ENCODE peak calls at places on chromosome 6, in eight cellular contexts. Q, Y, H, P, X, S, Z and D are unnamed samples. For H3K9me3, the result is how much of the 10 kb centered on the place peaks cover.

GRCh38 chr6:126550323-126550722 is 210.4 kb downstream of the CENPW start:
- DNase-seq in Q (no peak), Y (no peak), H (no peak), P (no peak), X (no peak), S (no peak), Z (no peak), D (no peak)

GRCh38 chr6:121437861-121438651 is 2.6 kb downstream of the GJA1 start:
- DNase-seq in Q (peak), Y (peak), H (no peak), P (peak), X (no peak), S (no peak), Z (peak), D (no peak)

GRCh38 chr6:142886431-142887170 is 58.4 kb downstream of the HIVEP2 start:
- DNase-seq in Q (peak), Y (no peak), H (no peak), P (no peak), X (no peak), S (no peak), Z (no peak), D (no peak)

GRCh38 chr6:103672169-103672568 is 1187.5 kb downstream of the HACE1 start:
- DNase-seq in Q (peak), Y (no peak), H (no peak), P (no peak), X (no peak), S (no peak), Z (no peak), D (no peak)

GRCh38 chr6:79334674-79335073 is 100.2 kb upstream of the HMGN3 start:
- DNase-seq in Q (no peak), Y (no peak), H (no peak), P (no peak), X (no peak), S (no peak), Z (no peak), D (no peak)

GRCh38 chr6:75600694-75601265 is 900 bp upstream of the SENP6 start:
- DNase-seq in Q (no peak), Y (no peak), H (no peak), P (no peak), X (no peak), S (no peak), Z (no peak), D (no peak)

GRCh38 chr6:48757661-48758060 is 646.7 kb upstream of the PTCHD4 start:
- DNase-seq in Q (peak), Y (no peak), H (no peak), P (no peak), X (no peak), S (no peak), Z (no peak), D (no peak)

GRCh38 chr6:22614541-22614940 is 45.2 kb downstream of the HDGFL1 start:
- DNase-seq in Q (no peak), Y (no peak), H (no peak), P (no peak), X (no peak), S (no peak), Z (no peak), D (no peak)

GRCh38 chr6:169428532-169428931 is 174.9 kb upstream of the THBS2 start:
- DNase-seq in Q (peak), Y (no peak), H (no peak), P (no peak), X (no peak), S (no peak), Z (no peak), D (no peak)

GRCh38 chr6:82492134-82492533 is 128.5 kb downstream of the TPBG start:
- DNase-seq in Q (no peak), Y (no peak), H (no peak), P (no peak), X (no peak), S (no peak), Z (no peak), D (no peak)

GRCh38 chr6:163188746-163189145 is 225.8 kb upstream of the QKI start:
- DNase-seq in Q (peak), Y (no peak), H (no peak), P (no peak), X (no peak), S (no peak), Z (no peak), D (no peak)

GRCh38 chr6:17986656-17987575 is 519 bp downstream of the KIF13A start:
- DNase-seq in Q (peak), Y (peak), H (peak), P (peak), X (peak), S (peak), Z (peak), D (peak)

GRCh38 chr6:159062965-159063364 is 18.2 kb upstream of the TAGAP start:
- DNase-seq in Q (no peak), Y (no peak), H (no peak), P (no peak), X (no peak), S (no peak), Z (no peak), D (no peak)

GRCh38 chr6:29474996-29475395 is 12.8 kb downstream of the MAS1L start:
- DNase-seq in Q (no peak), Y (no peak), H (no peak), P (no peak), X (no peak), S (no peak), Z (no peak), D (no peak)

GRCh38 chr6:72704979-72705378 is 83.1 kb downstream of the KCNQ5 start:
- DNase-seq in Q (no peak), Y (no peak), H (no peak), P (no peak), X (no peak), S (no peak), Z (no peak), D (no peak)

GRCh38 chr6:44072959-44073611 is 54.2 kb downstream of the MRPL14 start:
- DNase-seq in Q (peak), Y (peak), H (peak), P (peak), X (peak), S (no peak), Z (peak), D (peak)

GRCh38 chr6:89951574-89952360 is 57.5 kb downstream of the GJA10 start:
- DNase-seq in Q (peak), Y (no peak), H (no peak), P (no peak), X (no peak), S (no peak), Z (no peak), D (peak)

GRCh38 chr6:72894091-72894490 is 272.2 kb downstream of the KCNQ5 start:
- DNase-seq in Q (peak), Y (no peak), H (no peak), P (no peak), X (no peak), S (no peak), Z (no peak), D (no peak)

GRCh38 chr6:167153523-167153959 is 4.2 kb downstream of the GPR31 start:
- DNase-seq in Q (peak), Y (no peak), H (peak), P (no peak), X (no peak), S (no peak), Z (peak), D (peak)

GRCh38 chr6:149306967-149307366 is 10.5 kb upstream of the TAB2 start:
- DNase-seq in Q (peak), Y (no peak), H (no peak), P (no peak), X (no peak), S (no peak), Z (no peak), D (no peak)

GRCh38 chr6:152273638-152274037 is 363.5 kb downstream of the SYNE1 start:
- DNase-seq in Q (peak), Y (peak), H (no peak), P (no peak), X (no peak), S (no peak), Z (no peak), D (peak)

GRCh38 chr6:33578588-33579011 is 1.5 kb downstream of the BAK1 start:
- DNase-seq in Q (no peak), Y (no peak), H (peak), P (no peak), X (peak), S (no peak), Z (no peak), D (no peak)

GRCh38 chr6:129849456-129849855 is 11.7 kb downstream of the TMEM244 start:
- DNase-seq in Q (peak), Y (no peak), H (no peak), P (no peak), X (no peak), S (no peak), Z (peak), D (peak)

GRCh38 chr6:23647045-23647444 is 479.0 kb upstream of the NRSN1 start:
- DNase-seq in Q (peak), Y (no peak), H (no peak), P (no peak), X (no peak), S (no peak), Z (no peak), D (no peak)

GRCh38 chr6:4573958-4574481 is 202.2 kb upstream of the CDYL start:
- DNase-seq in Q (peak), Y (no peak), H (no peak), P (no peak), X (no peak), S (no peak), Z (no peak), D (no peak)

GRCh38 chr6:116611020-116611419 is 5.3 kb upstream of the RSPH4A start:
- DNase-seq in Q (no peak), Y (no peak), H (no peak), P (no peak), X (no peak), S (no peak), Z (no peak), D (no peak)

GRCh38 chr6:3291346-3291745 is 32.6 kb downstream of the PSMG4 start:
- DNase-seq in Q (no peak), Y (no peak), H (peak), P (no peak), X (no peak), S (no peak), Z (no peak), D (no peak)

GRCh38 chr6:3381233-3382065 is 75.4 kb downstream of the SLC22A23 start:
- DNase-seq in Q (peak), Y (no peak), H (no peak), P (no peak), X (no peak), S (no peak), Z (no peak), D (no peak)

GRCh38 chr6:113654396-113654795 is 202.7 kb upstream of the MARCKS start:
- DNase-seq in Q (peak), Y (peak), H (no peak), P (peak), X (no peak), S (no peak), Z (peak), D (peak)

GRCh38 chr6:52389626-52390360 is 27.8 kb downstream of the PAQR8 start:
- DNase-seq in Q (peak), Y (peak), H (peak), P (no peak), X (peak), S (no peak), Z (peak), D (peak)

GRCh38 chr6:16137451-16137801 is 8.5 kb downstream of the MYLIP start:
- DNase-seq in Q (no peak), Y (no peak), H (no peak), P (no peak), X (no peak), S (no peak), Z (no peak), D (no peak)

GRCh38 chr6:163323274-163323673 is 91.2 kb upstream of the QKI start:
- DNase-seq in Q (no peak), Y (no peak), H (no peak), P (no peak), X (no peak), S (no peak), Z (no peak), D (no peak)

GRCh38 chr6:28977351-28978136 is 27.6 kb downstream of the ZNF311 start:
- DNase-seq in Q (peak), Y (no peak), H (peak), P (no peak), X (no peak), S (no peak), Z (no peak), D (no peak)

GRCh38 chr6:24439858-24440539 is 37.3 kb downstream of the MRS2 start:
- DNase-seq in Q (no peak), Y (no peak), H (no peak), P (no peak), X (no peak), S (no peak), Z (no peak), D (no peak)

GRCh38 chr6:43938178-43939101 is 168.4 kb downstream of the VEGFA start:
- DNase-seq in Q (no peak), Y (no peak), H (peak), P (no peak), X (no peak), S (no peak), Z (no peak), D (no peak)

GRCh38 chr6:163929538-163929937 is 515.0 kb downstream of the QKI start:
- DNase-seq in Q (no peak), Y (no peak), H (no peak), P (no peak), X (no peak), S (no peak), Z (no peak), D (no peak)

GRCh38 chr6:163418273-163419029 is 3.9 kb downstream of the QKI start:
- DNase-seq in Q (no peak), Y (no peak), H (no peak), P (no peak), X (no peak), S (no peak), Z (no peak), D (no peak)

GRCh38 chr6:73566954-73567591 is 46.2 kb upstream of the EEF1A1 start:
- DNase-seq in Q (peak), Y (peak), H (no peak), P (peak), X (peak), S (no peak), Z (peak), D (peak)

DNA sequence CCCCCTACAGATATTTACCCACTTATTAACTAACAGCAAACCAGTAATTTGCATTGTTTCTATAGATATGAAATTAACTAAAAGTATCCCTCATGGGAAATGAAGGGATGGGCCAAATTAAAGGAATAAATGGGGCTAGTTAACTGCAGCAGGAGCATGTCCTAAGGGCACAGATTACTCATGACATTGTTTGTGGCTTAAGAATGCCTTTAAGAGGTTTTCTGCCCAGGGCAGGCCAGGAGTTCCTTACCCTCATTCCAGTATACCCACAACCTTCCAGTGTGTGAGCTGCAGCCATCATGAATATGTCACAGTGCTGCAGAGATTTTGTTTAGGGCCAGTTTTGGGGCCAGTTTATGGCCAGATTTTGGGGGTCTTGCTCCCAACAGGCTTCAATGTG is 1101.9 kb downstream of the PRIM2 start:
- DNase-seq in Q (no peak), Y (no peak), H (no peak), P (no peak), X (no peak), S (no peak), Z (no peak), D (no peak)
- H3K9me3 ChIP-seq in Q (under half), Y (under half), H (under half), P (under half), X (under half), S (under half), Z (under half), D (under half)

GRCh38 chr6:49929340-49929739 is 34.6 kb downstream of the DEFB114 start:
- DNase-seq in Q (no peak), Y (no peak), H (no peak), P (no peak), X (no peak), S (no peak), Z (no peak), D (no peak)

GRCh38 chr6:49919261-49919660 is 44.7 kb downstream of the DEFB114 start:
- DNase-seq in Q (no peak), Y (no peak), H (no peak), P (no peak), X (no peak), S (no peak), Z (no peak), D (no peak)

GRCh38 chr6:49919935-49920644 is 43.9 kb downstream of the DEFB114 start:
- DNase-seq in Q (no peak), Y (no peak), H (no peak), P (no peak), X (no peak), S (no peak), Z (no peak), D (no peak)

GRCh38 chr6:49918787-49919186 is 45.2 kb downstream of the DEFB114 start:
- DNase-seq in Q (no peak), Y (no peak), H (no peak), P (no peak), X (no peak), S (no peak), Z (no peak), D (no peak)

GRCh38 chr6:49923826-49924225 is 40.1 kb downstream of the DEFB114 start:
- DNase-seq in Q (no peak), Y (no peak), H (no peak), P (no peak), X (no peak), S (no peak), Z (no peak), D (no peak)
- H3K4me3 ChIP-seq in Q (no peak), Y (no peak), H (no peak), P (no peak), X (no peak), S (no peak), Z (no peak), D (no peak)

DNA sequence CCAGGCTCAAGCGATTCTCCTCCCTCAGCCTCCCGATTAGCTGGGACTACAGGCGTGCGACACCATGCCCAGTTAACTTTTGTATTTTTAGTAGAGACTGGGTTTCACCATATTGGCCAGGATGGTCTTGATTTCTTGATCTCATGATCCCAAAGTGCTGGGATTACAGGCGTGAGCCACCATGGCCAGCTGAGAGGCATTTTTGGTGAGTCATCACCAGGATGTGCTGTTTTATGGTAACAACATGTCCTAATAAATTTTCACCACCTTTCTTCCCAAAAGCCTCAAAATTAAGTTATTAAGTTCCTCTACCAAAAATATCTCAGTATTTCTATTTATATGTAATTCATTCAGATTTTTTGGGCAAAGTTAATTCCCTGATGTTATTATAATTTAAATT is 53.5 kb downstream of the COL21A1 start:
- DNase-seq in Q (no peak), Y (no peak), H (no peak), P (no peak), X (no peak), S (no peak), Z (no peak), D (no peak)
- H3K9me3 ChIP-seq in Q (under half), Y (under half), H (under half), P (under half), X (under half), S (under half), Z (under half), D (under half)

GRCh38 chr6:20915626-20916025 is 381.4 kb downstream of the CDKAL1 start:
- DNase-seq in Q (no peak), Y (no peak), H (no peak), P (no peak), X (no peak), S (no peak), Z (no peak), D (no peak)
- H3K4me3 ChIP-seq in Q (no peak), Y (no peak), H (no peak), P (no peak), X (no peak), S (no peak), Z (no peak), D (no peak)

GRCh38 chr6:9745476-9745875 is 669.4 kb downstream of the TFAP2A start:
- DNase-seq in Q (peak), Y (no peak), H (no peak), P (no peak), X (no peak), S (no peak), Z (no peak), D (no peak)

GRCh38 chr6:9744119-9744518 is 670.8 kb downstream of the TFAP2A start:
- DNase-seq in Q (no peak), Y (no peak), H (no peak), P (no peak), X (no peak), S (no peak), Z (no peak), D (no peak)

GRCh38 chr6:9745966-9746365 is 668.9 kb downstream of the TFAP2A start:
- DNase-seq in Q (no peak), Y (no peak), H (no peak), P (no peak), X (no peak), S (no peak), Z (no peak), D (no peak)
- H3K9me3 ChIP-seq in Q (under half), Y (under half), H (under half), P (under half), X (under half), S (under half), Z (under half), D (under half)

GRCh38 chr6:144344651-144345050 is 59.5 kb downstream of the UTRN start:
- DNase-seq in Q (no peak), Y (no peak), H (no peak), P (no peak), X (no peak), S (no peak), Z (no peak), D (no peak)
- H3K4me3 ChIP-seq in Q (no peak), Y (no peak), H (peak), P (no peak), X (peak), S (peak), Z (peak), D (no peak)

GRCh38 chr6:132179955-132180354 is 221.3 kb downstream of the MOXD1 start:
- DNase-seq in Q (no peak), Y (no peak), H (no peak), P (no peak), X (no peak), S (no peak), Z (no peak), D (no peak)
- H3K9me3 ChIP-seq in Q (under half), Y (under half), H (under half), P (under half), X (under half), S (under half), Z (under half), D (under half)